ENCODE peak calls at places on chromosomes 7 and 10, in eight cellular contexts. One of them, this sample, is unnamed.

GRCh38 chr10:15068802-15069201 is 19.8 kb downstream of the ACBD7 start:
- DNase-seq in WERI-Rb-1: peak; percentile 23
- DNase-seq in naive thymus-derived CD4-positive, alpha-beta T cell: no peak
- DNase-seq in foreskin fibroblast: peak; percentile 85
- DNase-seq in GM04503: peak; percentile 11
- DNase-seq in stimulated activated CD4-positive, alpha-beta T cell treated with anti-CD3 and anti-CD28 coated beads, Interleukin-12 subunit alpha, Interleukin-12 subunit beta, amount 100 ng/mL, for 48 hours: no peak
- DNase-seq in KG1: no peak
- DNase-seq in LoVo: no peak
- DNase-seq in this sample: no peak

GRCh38 chr10:58152698-58153263 is 114.9 kb downstream of the IPMK start:
- DNase-seq in WERI-Rb-1: peak; percentile 70
- DNase-seq in naive thymus-derived CD4-positive, alpha-beta T cell: no peak
- DNase-seq in foreskin fibroblast: peak; percentile 81
- DNase-seq in GM04503: no peak
- DNase-seq in stimulated activated CD4-positive, alpha-beta T cell treated with anti-CD3 and anti-CD28 coated beads, Interleukin-12 subunit alpha, Interleukin-12 subunit beta, amount 100 ng/mL, for 48 hours: peak; percentile 2
- DNase-seq in KG1: peak; percentile 1
- DNase-seq in LoVo: peak; percentile 31
- DNase-seq in this sample: peak; percentile 62

GRCh38 chr10:24806262-24806661 is 82.6 kb upstream of the ARHGAP21 start:
- DNase-seq in WERI-Rb-1: no peak
- DNase-seq in naive thymus-derived CD4-positive, alpha-beta T cell: no peak
- DNase-seq in foreskin fibroblast: no peak
- DNase-seq in GM04503: no peak
- DNase-seq in stimulated activated CD4-positive, alpha-beta T cell treated with anti-CD3 and anti-CD28 coated beads, Interleukin-12 subunit alpha, Interleukin-12 subunit beta, amount 100 ng/mL, for 48 hours: no peak
- DNase-seq in KG1: no peak
- DNase-seq in LoVo: no peak
- DNase-seq in this sample: no peak

GRCh38 chr7:17617857-17618651 is 319.6 kb downstream of the AHR start:
- DNase-seq in WERI-Rb-1: no peak
- DNase-seq in naive thymus-derived CD4-positive, alpha-beta T cell: no peak
- DNase-seq in foreskin fibroblast: no peak
- DNase-seq in GM04503: no peak
- DNase-seq in stimulated activated CD4-positive, alpha-beta T cell treated with anti-CD3 and anti-CD28 coated beads, Interleukin-12 subunit alpha, Interleukin-12 subunit beta, amount 100 ng/mL, for 48 hours: no peak
- DNase-seq in KG1: no peak
- DNase-seq in LoVo: no peak
- DNase-seq in this sample: no peak

GRCh38 chr10:102421645-102422585 is 1.3 kb downstream of the FBXL15 start:
- DNase-seq in WERI-Rb-1: no peak
- DNase-seq in naive thymus-derived CD4-positive, alpha-beta T cell: no peak
- DNase-seq in foreskin fibroblast: peak; percentile 55
- DNase-seq in GM04503: no peak
- DNase-seq in stimulated activated CD4-positive, alpha-beta T cell treated with anti-CD3 and anti-CD28 coated beads, Interleukin-12 subunit alpha, Interleukin-12 subunit beta, amount 100 ng/mL, for 48 hours: no peak
- DNase-seq in KG1: no peak
- DNase-seq in LoVo: peak; percentile 44
- DNase-seq in this sample: no peak

GRCh38 chr7:79452032-79452494 is 1.4 kb downstream of the MAGI2 start:
- DNase-seq in WERI-Rb-1: peak; percentile 83
- DNase-seq in naive thymus-derived CD4-positive, alpha-beta T cell: peak; percentile 22
- DNase-seq in foreskin fibroblast: peak; percentile 96
- DNase-seq in GM04503: peak; percentile 40
- DNase-seq in stimulated activated CD4-positive, alpha-beta T cell treated with anti-CD3 and anti-CD28 coated beads, Interleukin-12 subunit alpha, Interleukin-12 subunit beta, amount 100 ng/mL, for 48 hours: no peak
- DNase-seq in KG1: no peak
- DNase-seq in LoVo: no peak
- DNase-seq in this sample: peak; percentile 82

GRCh38 chr10:31083765-31084184 is 52.1 kb upstream of the ZNF438 start:
- DNase-seq in WERI-Rb-1: peak; percentile 59
- DNase-seq in naive thymus-derived CD4-positive, alpha-beta T cell: peak; percentile 47
- DNase-seq in foreskin fibroblast: peak; percentile 39
- DNase-seq in GM04503: no peak
- DNase-seq in stimulated activated CD4-positive, alpha-beta T cell treated with anti-CD3 and anti-CD28 coated beads, Interleukin-12 subunit alpha, Interleukin-12 subunit beta, amount 100 ng/mL, for 48 hours: peak; percentile 65
- DNase-seq in KG1: no peak
- DNase-seq in LoVo: peak; percentile 59
- DNase-seq in this sample: peak; percentile 75

GRCh38 chr10:103042908-103043307 is 124.8 kb downstream of the CNNM2 start:
- DNase-seq in WERI-Rb-1: no peak
- DNase-seq in naive thymus-derived CD4-positive, alpha-beta T cell: no peak
- DNase-seq in foreskin fibroblast: no peak
- DNase-seq in GM04503: no peak
- DNase-seq in stimulated activated CD4-positive, alpha-beta T cell treated with anti-CD3 and anti-CD28 coated beads, Interleukin-12 subunit alpha, Interleukin-12 subunit beta, amount 100 ng/mL, for 48 hours: no peak
- DNase-seq in KG1: no peak
- DNase-seq in LoVo: no peak
- DNase-seq in this sample: no peak

GRCh38 chr7:29035044-29035740 is 77.1 kb upstream of the TRIL start:
- DNase-seq in WERI-Rb-1: no peak
- DNase-seq in naive thymus-derived CD4-positive, alpha-beta T cell: no peak
- DNase-seq in foreskin fibroblast: peak; percentile 79
- DNase-seq in GM04503: peak; percentile 35
- DNase-seq in stimulated activated CD4-positive, alpha-beta T cell treated with anti-CD3 and anti-CD28 coated beads, Interleukin-12 subunit alpha, Interleukin-12 subunit beta, amount 100 ng/mL, for 48 hours: no peak
- DNase-seq in KG1: no peak
- DNase-seq in LoVo: peak; percentile 44
- DNase-seq in this sample: peak; percentile 19

GRCh38 chr7:98869001-98869373 is 827 bp downstream of the TMEM130 start:
- DNase-seq in WERI-Rb-1: no peak
- DNase-seq in naive thymus-derived CD4-positive, alpha-beta T cell: no peak
- DNase-seq in foreskin fibroblast: no peak
- DNase-seq in GM04503: no peak
- DNase-seq in stimulated activated CD4-positive, alpha-beta T cell treated with anti-CD3 and anti-CD28 coated beads, Interleukin-12 subunit alpha, Interleukin-12 subunit beta, amount 100 ng/mL, for 48 hours: no peak
- DNase-seq in KG1: no peak
- DNase-seq in LoVo: no peak
- DNase-seq in this sample: no peak

GRCh38 chr10:71713135-71714040 is 6.2 kb downstream of the C10orf105 start:
- DNase-seq in WERI-Rb-1: peak; percentile 43
- DNase-seq in naive thymus-derived CD4-positive, alpha-beta T cell: no peak
- DNase-seq in foreskin fibroblast: peak; percentile 97
- DNase-seq in GM04503: peak; percentile 82
- DNase-seq in stimulated activated CD4-positive, alpha-beta T cell treated with anti-CD3 and anti-CD28 coated beads, Interleukin-12 subunit alpha, Interleukin-12 subunit beta, amount 100 ng/mL, for 48 hours: no peak
- DNase-seq in KG1: no peak
- DNase-seq in LoVo: no peak
- DNase-seq in this sample: no peak

GRCh38 chr7:148738737-148739535 is 40.2 kb downstream of the CUL1 start:
- DNase-seq in WERI-Rb-1: no peak
- DNase-seq in naive thymus-derived CD4-positive, alpha-beta T cell: no peak
- DNase-seq in foreskin fibroblast: peak; percentile 18
- DNase-seq in GM04503: no peak
- DNase-seq in stimulated activated CD4-positive, alpha-beta T cell treated with anti-CD3 and anti-CD28 coated beads, Interleukin-12 subunit alpha, Interleukin-12 subunit beta, amount 100 ng/mL, for 48 hours: no peak
- DNase-seq in KG1: no peak
- DNase-seq in LoVo: no peak
- DNase-seq in this sample: no peak

GRCh38 chr7:156606618-156607331 is 33.8 kb upstream of the RNF32 start:
- DNase-seq in WERI-Rb-1: no peak
- DNase-seq in naive thymus-derived CD4-positive, alpha-beta T cell: no peak
- DNase-seq in foreskin fibroblast: no peak
- DNase-seq in GM04503: no peak
- DNase-seq in stimulated activated CD4-positive, alpha-beta T cell treated with anti-CD3 and anti-CD28 coated beads, Interleukin-12 subunit alpha, Interleukin-12 subunit beta, amount 100 ng/mL, for 48 hours: no peak
- DNase-seq in KG1: no peak
- DNase-seq in LoVo: no peak
- DNase-seq in this sample: no peak